ENCODE peak calls at places on chromosomes 7 and 10, in five cellular contexts. S is H54, A is endothelial cell, H is NCI-H1417, Y is IMR-90. K is an unnamed sample.

GRCh38 chr10:1426786-1427185 is 310.5 kb downstream of the ADARB2 start:
- DNase-seq in S (no peak), A (no peak), H (no peak), Y (no peak), K (no peak)

GRCh38 chr7:5564894-5565293 is 141.3 kb upstream of the TNRC18 start:
- DNase-seq in S (no peak), A (no peak), H (no peak), Y (no peak), K (no peak)

GRCh38 chr7:158702196-158702595 is 2.4 kb downstream of the NCAPG2 start:
- DNase-seq in S (no peak), A (no peak), H (no peak), Y (no peak), K (no peak)

GRCh38 chr7:101516849-101517248 is 112.2 kb downstream of the MYL10 start:
- DNase-seq in S (no peak), A (no peak), H (no peak), Y (no peak), K (no peak)

GRCh38 chr7:28572321-28573058 is 160.2 kb downstream of the CREB5 start:
- DNase-seq in S (no peak), A (no peak), H (peak), Y (no peak), K (no peak)

GRCh38 chr7:25369794-25370193 is 141.5 kb upstream of the NPVF start:
- DNase-seq in S (no peak), A (no peak), H (no peak), Y (no peak), K (no peak)

GRCh38 chr7:126856691-126857291 is 395.9 kb downstream of the GRM8 start:
- DNase-seq in S (peak), A (no peak), H (no peak), Y (no peak), K (peak)

GRCh38 chr10:131855763-131856401 is 44.9 kb upstream of the PPP2R2D start:
- DNase-seq in S (no peak), A (no peak), H (no peak), Y (no peak), K (no peak)

GRCh38 chr10:73229567-73229966 is 17.5 kb downstream of the DNAJC9 start:
- DNase-seq in S (no peak), A (no peak), H (no peak), Y (no peak), K (no peak)

GRCh38 chr7:36942558-36943354 is 218.5 kb upstream of the AOAH start:
- DNase-seq in S (no peak), A (no peak), H (no peak), Y (no peak), K (no peak)